ENCODE peak calls at places on chromosomes 3 and 15, in five cellular contexts. H, U, W, X and O are unnamed samples.

GRCh38 chr3:133895208-133896001 is at the start of gene RAB6B:
- DNase-seq in H (no peak), U (peak; percentile 46), W (peak; percentile 53), X (no peak), O (peak; percentile 44)

GRCh38 chr15:63839717-63840116 is 6.0 kb upstream of the HERC1 start:
- DNase-seq in H (no peak), U (no peak), W (no peak), X (no peak), O (no peak)

GRCh38 chr15:80174017-80174746 is 21.4 kb downstream of the FAH start:
- DNase-seq in H (no peak), U (peak; percentile 37), W (no peak), X (no peak), O (no peak)

GRCh38 chr3:181541414-181541813 is 170.3 kb upstream of the SOX2 start:
- DNase-seq in H (no peak), U (no peak), W (no peak), X (no peak), O (no peak)

GRCh38 chr15:74389115-74390048 is 21.9 kb upstream of the CYP11A1 start:
- DNase-seq in H (no peak), U (no peak), W (no peak), X (no peak), O (no peak)

GRCh38 chr15:43776718-43777292 is at the start of gene ELL3:
- DNase-seq in H (peak; percentile 59), U (peak; percentile 67), W (peak; percentile 83), X (peak; percentile 76), O (peak; percentile 44)

GRCh38 chr3:9820944-9821343 is 10.9 kb downstream of the TTLL3 start:
- DNase-seq in H (no peak), U (no peak), W (no peak), X (no peak), O (no peak)

GRCh38 chr15:43515731-43516130 is 1.7 kb upstream of the MAP1A start:
- DNase-seq in H (no peak), U (no peak), W (no peak), X (no peak), O (no peak)

GRCh38 chr3:167114619-167115018 is 265.5 kb downstream of the ZBBX start:
- DNase-seq in H (no peak), U (no peak), W (peak; percentile 7), X (no peak), O (no peak)

GRCh38 chr3:98980915-98981596 is 79.6 kb upstream of the DCBLD2 start:
- DNase-seq in H (no peak), U (no peak), W (no peak), X (no peak), O (no peak)

GRCh38 chr3:62832569-62832968 is 42.6 kb downstream of the CADPS start:
- DNase-seq in H (no peak), U (no peak), W (no peak), X (no peak), O (no peak)

GRCh38 chr3:14374444-14374883 is 27.9 kb upstream of the SLC6A6 start:
- DNase-seq in H (no peak), U (peak; percentile 60), W (peak; percentile 48), X (no peak), O (no peak)

GRCh38 chr15:39784638-39785037 is 2.0 kb upstream of the FSIP1 start:
- DNase-seq in H (no peak), U (no peak), W (no peak), X (no peak), O (no peak)
- H3K27ac ChIP-seq in H (no peak overlapping the region), U (no peak overlapping the region), W (no peak overlapping the region), X (no peak overlapping the region), O (no peak overlapping the region)

GRCh38 chr15:45162771-45163507 is 24.8 kb downstream of the SHF start:
- DNase-seq in H (peak; percentile 10), U (peak; percentile 79), W (peak; percentile 73), X (peak; percentile 45), O (peak; percentile 73)
- H3K27ac ChIP-seq in H (peak overlapping the region; percentile 61), U (no peak overlapping the region), W (no peak overlapping the region), X (no peak overlapping the region), O (peak overlapping the region; percentile 27)

GRCh38 chr3:55367396-55367795 is 119.7 kb downstream of the WNT5A start:
- DNase-seq in H (no peak), U (no peak), W (no peak), X (no peak), O (no peak)

GRCh38 chr3:55362206-55362960 is 124.7 kb downstream of the WNT5A start:
- DNase-seq in H (no peak), U (no peak), W (no peak), X (no peak), O (no peak)

GRCh38 chr3:55369491-55369890 is 117.6 kb downstream of the WNT5A start:
- DNase-seq in H (no peak), U (no peak), W (no peak), X (no peak), O (no peak)

GRCh38 chr3:55370272-55370671 is 116.8 kb downstream of the WNT5A start:
- DNase-seq in H (no peak), U (no peak), W (no peak), X (no peak), O (no peak)

GRCh38 chr3:55364426-55364825 is 122.7 kb downstream of the WNT5A start:
- DNase-seq in H (no peak), U (no peak), W (no peak), X (no peak), O (no peak)
- H3K27ac ChIP-seq in H (no peak overlapping the region), U (no peak overlapping the region), W (no peak overlapping the region), X (no peak overlapping the region), O (no peak overlapping the region)

DNA sequence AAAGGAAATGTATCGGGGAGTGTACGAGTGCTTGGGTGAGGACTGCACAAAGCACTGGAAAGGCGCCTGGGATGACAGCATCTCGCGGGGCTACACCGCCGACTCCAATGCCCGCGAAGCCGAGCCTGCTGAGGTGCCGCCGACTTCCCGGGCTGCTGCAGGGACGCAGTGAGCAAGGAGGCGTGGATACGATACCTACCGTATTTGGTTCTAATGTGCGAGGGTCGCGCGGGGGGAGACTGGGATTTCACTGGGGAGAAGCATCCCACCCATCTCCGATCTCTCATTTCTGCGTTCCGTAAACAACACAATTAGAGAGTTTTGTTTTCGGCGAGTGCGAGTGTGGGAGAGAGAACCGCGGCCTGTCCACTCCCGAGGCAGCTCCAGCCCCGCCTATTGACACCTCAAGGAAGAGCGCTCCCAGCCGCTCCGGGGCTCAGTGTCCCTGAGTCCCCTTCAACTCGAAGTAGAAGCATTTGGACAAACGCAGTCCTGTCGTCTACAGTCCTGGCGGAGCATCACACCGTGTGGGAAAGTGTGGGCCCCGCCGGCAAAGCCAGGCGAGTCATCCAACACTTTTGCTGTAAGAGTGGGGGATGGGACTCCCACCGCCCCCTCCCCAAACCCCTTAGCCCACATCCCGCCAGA is 1.8 kb downstream of the MECOM start:
- DNase-seq in H (no peak), U (peak; percentile 34), W (peak; percentile 41), X (no peak), O (no peak)
- H3K27ac ChIP-seq in H (no peak overlapping the region), U (peak overlapping the region; percentile 98), W (peak overlapping the region; percentile 95), X (no peak overlapping the region), O (peak overlapping the region; percentile 21)

GRCh38 chr3:159840900-159841299 is 147.7 kb upstream of the IL12A start:
- DNase-seq in H (no peak), U (no peak), W (no peak), X (no peak), O (no peak)
- H3K27ac ChIP-seq in H (peak overlapping the region; percentile 97), U (no peak overlapping the region), W (peak overlapping the region; percentile 85), X (no peak overlapping the region), O (peak overlapping the region; percentile 97)

DNA sequence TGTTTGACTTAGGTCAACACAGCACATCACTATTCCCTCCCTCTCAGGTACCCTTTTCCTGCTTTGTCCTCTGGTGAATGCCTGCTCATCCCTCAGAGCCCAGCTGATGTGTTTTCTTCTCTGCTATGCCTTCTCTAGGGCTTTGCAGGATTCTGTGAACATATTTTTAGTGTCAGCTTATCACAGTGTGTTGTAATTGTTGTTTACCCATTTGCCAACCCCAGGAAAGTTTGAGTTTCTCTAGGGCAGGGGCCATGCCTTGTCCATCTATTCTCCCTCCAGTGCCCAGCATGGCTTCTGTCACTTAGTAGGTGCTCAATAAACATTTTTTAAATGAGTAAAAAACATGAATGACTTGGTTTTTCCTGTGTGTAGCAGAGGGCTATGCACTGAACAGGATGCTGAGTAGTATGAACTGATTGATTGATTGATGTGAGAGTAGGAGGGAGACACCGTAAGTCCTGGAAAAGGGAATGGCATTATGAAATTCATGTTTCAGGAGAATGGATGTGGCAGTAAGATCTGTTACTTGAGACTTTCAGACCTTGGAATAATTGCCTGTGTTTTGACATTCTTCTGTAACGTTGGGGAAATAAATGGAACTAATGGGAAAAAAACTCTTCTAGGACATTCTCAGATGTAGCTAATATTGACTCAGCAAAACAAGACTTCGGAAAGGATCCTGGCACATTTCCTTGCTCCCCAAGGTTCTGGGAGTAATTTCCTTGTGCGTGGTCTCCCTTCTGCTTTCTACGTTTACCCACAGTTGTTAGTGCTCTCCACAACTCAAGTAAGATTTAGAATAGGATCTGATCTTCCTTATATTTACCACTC is 267.3 kb upstream of the TBL1XR1 start:
- DNase-seq in H (no peak), U (no peak), W (no peak), X (no peak), O (no peak)
- H3K27ac ChIP-seq in H (no peak overlapping the region), U (no peak overlapping the region), W (peak overlapping the region; percentile 64), X (no peak overlapping the region), O (peak overlapping the region; percentile 29)

DNA sequence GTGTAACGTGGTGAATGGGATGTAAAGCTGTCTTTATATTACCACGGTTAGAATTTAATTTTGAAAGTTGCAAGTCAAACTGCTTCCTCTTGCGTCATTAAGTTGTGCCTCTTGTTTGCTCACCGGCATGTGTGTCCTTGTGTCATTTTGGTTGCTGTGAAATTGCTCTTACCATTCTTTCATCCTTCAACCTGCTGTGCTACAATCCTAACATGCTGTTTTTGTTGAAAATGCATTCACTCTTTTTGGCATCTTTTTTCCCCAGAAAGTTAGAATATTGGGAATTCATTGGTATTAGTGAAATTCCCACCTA is 164.7 kb downstream of the PGPEP1L start:
- DNase-seq in H (no peak), U (no peak), W (no peak), X (no peak), O (no peak)
- H3K27ac ChIP-seq in H (no peak overlapping the region), U (no peak overlapping the region), W (no peak overlapping the region), X (no peak overlapping the region), O (no peak overlapping the region)

GRCh38 chr3:114867359-114867758 is 279.7 kb downstream of the ZBTB20 start:
- DNase-seq in H (no peak), U (no peak), W (no peak), X (no peak), O (no peak)
- H3K27ac ChIP-seq in H (no peak overlapping the region), U (peak overlapping the region; percentile 33), W (peak overlapping the region; percentile 57), X (no peak overlapping the region), O (no peak overlapping the region)